ENCODE peak calls at places on chromosomes 3 and 15, in four cellular contexts. N, X, Q and W are unnamed samples.

GRCh38 chr15:41852736-41853135 is 14.1 kb downstream of the PLA2G4B start:
- DNase-seq in N (no peak), X (no peak), Q (no peak), W (no peak)

GRCh38 chr3:19149388-19149787 is 1.1 kb downstream of the KCNH8 start:
- DNase-seq in Q (no peak), N (no peak), X (no peak), W (no peak)

GRCh38 chr3:115943579-115943978 is 320.3 kb downstream of the GAP43 start:
- DNase-seq in Q (no peak), X (no peak), N (no peak), W (no peak)

GRCh38 chr3:46713898-46714552 is 3.6 kb downstream of the PRSS50 start:
- DNase-seq in N (no peak), Q (no peak), X (peak), W (peak)

GRCh38 chr15:83219026-83219425 is 11.4 kb upstream of the HDGFL3 start:
- DNase-seq in N (no peak), Q (no peak), X (no peak), W (no peak)

GRCh38 chr3:73404450-73404849 is 220.3 kb downstream of the PDZRN3 start:
- DNase-seq in Q (no peak), X (no peak), N (no peak), W (no peak)

GRCh38 chr3:52873433-52874159 is 23.8 kb downstream of the STIMATE start:
- DNase-seq in X (no peak), Q (no peak), N (peak), W (no peak)

GRCh38 chr15:71707230-71708051 is 102.9 kb upstream of the NR2E3 start:
- DNase-seq in Q (no peak), N (peak), X (no peak), W (no peak)

GRCh38 chr15:33701304-33701696 is 267.0 kb upstream of the CHRM5 start:
- DNase-seq in Q (no peak), N (no peak), X (no peak), W (no peak)

GRCh38 chr15:46442901-46443590 is 808.2 kb downstream of the SQOR start:
- DNase-seq in Q (no peak), N (no peak), X (no peak), W (no peak)

GRCh38 chr15:95635666-95636065 is 694.8 kb upstream of the NR2F2 start:
- DNase-seq in X (no peak), Q (no peak), N (no peak), W (no peak)

GRCh38 chr3:4898454-4899313 is 80.6 kb upstream of the BHLHE40 start:
- DNase-seq in X (no peak), N (peak), Q (no peak), W (no peak)

GRCh38 chr15:31439328-31439727 is 112.7 kb downstream of the KLF13 start:
- DNase-seq in Q (peak), X (no peak), N (no peak), W (no peak)

GRCh38 chr3:176351408-176351807 is 845.9 kb downstream of the TBL1XR1 start:
- DNase-seq in N (peak), X (no peak), Q (no peak), W (no peak)

GRCh38 chr3:69178838-69179739 is 56.7 kb upstream of the LMOD3 start:
- DNase-seq in Q (no peak), N (no peak), X (no peak), W (no peak)

GRCh38 chr15:61829514-61829889 is 230.7 kb downstream of the VPS13C start:
- DNase-seq in N (no peak), X (no peak), Q (no peak), W (no peak)

GRCh38 chr3:108125550-108126071 is 34.8 kb upstream of the CD47 start:
- DNase-seq in Q (no peak), X (no peak), N (no peak), W (no peak)

GRCh38 chr3:19946291-19946831 is 536 bp upstream of the RAB5A start:
- DNase-seq in Q (peak), X (no peak), N (no peak), W (no peak)

GRCh38 chr15:74308643-74308945 is 58.9 kb downstream of the CYP11A1 start:
- DNase-seq in X (no peak), N (no peak), Q (no peak), W (no peak)

GRCh38 chr15:85424154-85424553 is 43.8 kb downstream of the AKAP13 start:
- DNase-seq in N (no peak), X (no peak), Q (no peak), W (no peak)

GRCh38 chr3:184284696-184285095 is 8.9 kb downstream of the ECE2 start:
- DNase-seq in X (peak), N (peak), Q (peak), W (no peak)

GRCh38 chr3:65284971-65285370 is 597.2 kb upstream of the ADAMTS9 start:
- DNase-seq in X (no peak), Q (no peak), N (no peak), W (no peak)

GRCh38 chr15:90560229-90560771 is 30.6 kb downstream of the CRTC3 start:
- DNase-seq in Q (no peak), N (peak), X (no peak), W (no peak)

GRCh38 chr15:31298707-31299172 is 27.9 kb upstream of the KLF13 start:
- DNase-seq in N (no peak), X (peak), Q (no peak), W (no peak)

GRCh38 chr3:124861041-124861440 is 26.1 kb downstream of the ITGB5 start:
- DNase-seq in Q (no peak), X (no peak), N (no peak), W (no peak)
- H3K27ac ChIP-seq in Q (peak), X (no peak), N (peak), W (peak)

DNA sequence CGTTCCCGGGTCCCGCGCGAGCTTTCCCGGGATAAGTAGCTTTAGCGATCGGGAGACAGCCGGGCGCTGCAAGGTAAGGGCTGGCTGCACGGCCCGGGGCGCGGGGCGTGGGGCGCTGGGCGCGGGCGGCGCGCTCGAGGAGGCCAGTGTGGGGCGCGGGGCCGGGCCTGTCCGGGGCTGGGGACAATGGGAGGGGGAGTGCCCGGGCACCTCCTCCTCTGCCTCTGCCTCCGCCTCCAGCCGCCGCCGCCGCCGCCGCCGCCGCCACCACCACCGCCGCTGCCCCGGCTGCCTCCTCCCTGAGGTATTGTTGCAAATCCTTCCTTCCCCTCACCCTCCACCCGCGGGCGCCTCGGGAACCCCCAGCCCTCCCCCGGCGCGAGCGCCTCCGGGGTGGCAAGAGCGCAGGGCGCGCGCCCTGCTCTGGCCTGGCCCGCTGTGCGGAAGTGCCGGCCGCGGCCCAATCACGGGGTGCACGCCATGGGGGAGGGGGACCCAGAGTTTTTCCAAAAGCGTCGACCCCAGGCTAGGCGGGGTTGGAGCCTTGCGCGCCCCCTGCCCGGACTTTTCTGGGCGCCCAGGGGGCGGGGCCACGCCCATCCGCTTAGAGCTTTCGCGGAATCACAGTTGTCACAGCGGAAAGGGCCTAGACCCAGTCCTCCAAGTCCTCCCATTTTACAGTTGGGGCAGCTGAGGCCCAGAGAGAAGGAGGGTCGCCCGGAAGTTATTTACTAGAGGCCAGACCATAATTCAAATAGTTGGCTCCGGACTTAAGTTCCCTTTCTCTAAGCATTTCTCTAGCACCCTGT is at the start of gene LPP:
- DNase-seq in N (peak), X (peak), Q (peak), W (peak)
- TF ChIP-seq POLR2A in N (peak), X (no peak), Q (no peak), W (no peak)

GRCh38 chr15:101246824-101247745 is 4.8 kb downstream of the CHSY1 start:
- DNase-seq in N (no peak), Q (no peak), X (no peak), W (no peak)
- H3K27ac ChIP-seq in N (no peak), Q (no peak), X (no peak), W (peak)

DNA sequence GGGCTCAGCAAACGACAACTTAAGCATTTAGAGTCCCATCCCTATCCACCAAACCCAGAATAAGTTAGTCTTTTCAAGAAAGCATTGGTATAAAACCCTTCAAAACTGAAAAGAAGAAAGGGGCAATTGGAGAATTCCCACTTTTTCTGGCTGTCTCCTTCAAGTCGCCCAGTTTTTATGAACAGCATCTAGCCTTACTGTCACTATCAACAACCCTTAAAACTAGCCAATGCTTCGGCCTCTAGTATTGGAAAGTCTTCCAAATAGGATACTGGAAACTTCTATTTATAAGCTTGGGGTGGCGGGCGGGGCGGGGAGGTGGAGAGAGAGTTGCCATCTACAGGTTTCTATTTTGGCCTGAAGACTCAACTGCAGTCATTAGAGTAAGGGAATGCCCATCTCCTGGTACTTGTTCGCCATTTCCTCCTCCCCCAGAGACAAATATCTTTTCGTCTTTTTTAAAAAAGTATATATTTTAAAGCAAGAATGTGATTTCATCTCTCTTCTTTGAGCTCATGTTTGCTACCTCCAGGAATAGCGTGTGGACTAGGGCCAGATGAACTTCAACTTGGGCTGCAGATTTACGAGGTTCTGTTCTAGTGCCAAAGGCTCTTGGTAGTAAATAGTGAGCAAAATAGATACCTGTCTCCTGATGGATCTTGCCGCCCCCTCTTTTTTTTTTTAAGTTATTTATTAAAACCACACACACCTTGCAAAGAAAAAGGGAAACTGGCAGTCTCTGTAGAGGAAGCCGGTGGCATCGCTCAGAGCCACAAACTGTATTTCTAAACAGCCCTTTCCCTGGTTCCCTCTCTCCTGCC is 2.7 kb downstream of the BCL6 start:
- DNase-seq in N (peak), X (peak), Q (no peak), W (peak)
- TF ChIP-seq POLR2A in N (no peak), X (no peak), Q (no peak), W (peak)

DNA sequence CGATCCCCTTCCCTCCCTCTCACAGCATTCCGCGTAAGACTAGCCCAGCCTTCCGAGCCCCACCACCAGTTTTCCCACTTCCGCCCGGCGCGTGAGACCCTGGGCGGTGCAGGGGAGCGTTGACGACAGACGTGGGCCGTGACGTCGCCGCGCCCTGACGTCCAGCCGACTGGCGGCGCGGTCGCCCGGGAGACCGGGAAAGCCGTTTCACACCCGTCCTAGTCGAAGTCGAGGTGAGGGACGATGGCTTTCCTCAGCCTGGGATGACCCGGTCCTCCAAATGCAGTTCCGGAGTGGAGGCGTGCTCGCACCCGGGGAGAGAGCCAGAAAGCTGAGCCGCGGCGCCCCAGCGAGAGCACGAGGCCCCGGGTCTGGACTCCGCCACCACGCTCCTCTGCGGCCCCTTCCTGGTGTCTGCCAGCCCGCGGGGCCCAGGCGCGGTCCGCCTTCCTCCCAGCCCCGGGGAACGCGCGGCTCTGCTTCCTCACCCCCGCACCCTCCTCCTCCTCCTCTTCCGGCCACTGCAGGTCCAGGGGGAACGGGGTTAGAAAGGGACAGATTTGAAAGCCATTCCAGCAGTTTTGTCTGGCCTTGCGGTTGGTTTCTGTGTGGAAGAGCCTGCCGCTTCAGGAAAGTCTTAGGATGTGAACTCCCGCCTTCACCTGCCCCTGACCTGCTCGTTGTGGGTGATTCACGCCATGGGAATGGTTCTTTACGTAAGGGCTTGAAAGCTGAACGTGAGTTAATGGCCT is at the start of gene LEKR1:
- DNase-seq in Q (peak), N (peak), X (peak), W (peak)
- H3K27ac ChIP-seq in Q (peak), N (peak), X (peak), W (peak)

DNA sequence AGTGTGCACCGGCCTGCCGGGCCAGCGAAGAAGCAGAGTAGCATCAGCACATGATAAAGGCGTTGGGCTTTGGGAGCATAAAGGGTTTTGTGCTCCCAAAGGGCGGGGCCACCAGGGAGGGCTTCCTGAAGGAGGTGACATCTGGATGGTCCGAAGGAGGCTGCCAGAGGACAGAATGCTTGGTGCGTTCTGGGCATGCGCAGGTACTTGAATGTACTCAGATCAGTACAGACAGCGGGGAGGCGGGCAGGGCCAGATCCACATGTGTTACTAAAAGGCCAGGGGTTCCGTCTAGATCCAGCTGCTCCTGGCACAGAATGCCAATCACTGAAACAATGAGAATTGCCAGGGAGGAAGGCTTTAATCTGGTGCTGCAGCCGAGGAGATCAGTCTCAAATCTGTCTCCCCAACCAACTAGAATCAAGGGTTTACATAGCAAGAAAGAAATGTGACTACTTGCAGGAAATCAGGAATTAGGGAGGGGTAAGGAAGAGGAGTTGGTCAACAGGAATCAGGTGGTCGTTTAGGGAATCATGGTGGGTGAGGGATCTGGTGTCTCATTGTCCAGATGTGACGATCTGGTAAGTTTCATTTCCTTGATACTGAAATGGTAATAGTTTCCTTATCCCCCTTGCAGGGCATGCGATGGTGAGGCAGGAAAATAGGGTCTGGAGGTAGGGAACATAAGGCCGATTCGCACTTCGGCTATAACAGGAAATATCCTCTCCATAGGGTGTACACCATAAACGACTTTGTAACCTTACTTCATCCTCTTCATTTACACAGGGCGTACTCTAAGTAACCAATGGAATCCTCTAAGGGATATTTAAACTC is at the start of the genes LRRC34 and LRRIQ4:
- DNase-seq in N (peak), Q (no peak), X (peak), W (peak)
- TF ChIP-seq POLR2A in N (no peak), Q (no peak), X (no peak), W (no peak)

GRCh38 chr3:128559486-128560225 is 66.7 kb upstream of the GATA2 start:
- DNase-seq in X (peak), N (peak), Q (no peak), W (no peak)
- H3K27ac ChIP-seq in X (no peak), N (no peak), Q (no peak), W (no peak)

DNA sequence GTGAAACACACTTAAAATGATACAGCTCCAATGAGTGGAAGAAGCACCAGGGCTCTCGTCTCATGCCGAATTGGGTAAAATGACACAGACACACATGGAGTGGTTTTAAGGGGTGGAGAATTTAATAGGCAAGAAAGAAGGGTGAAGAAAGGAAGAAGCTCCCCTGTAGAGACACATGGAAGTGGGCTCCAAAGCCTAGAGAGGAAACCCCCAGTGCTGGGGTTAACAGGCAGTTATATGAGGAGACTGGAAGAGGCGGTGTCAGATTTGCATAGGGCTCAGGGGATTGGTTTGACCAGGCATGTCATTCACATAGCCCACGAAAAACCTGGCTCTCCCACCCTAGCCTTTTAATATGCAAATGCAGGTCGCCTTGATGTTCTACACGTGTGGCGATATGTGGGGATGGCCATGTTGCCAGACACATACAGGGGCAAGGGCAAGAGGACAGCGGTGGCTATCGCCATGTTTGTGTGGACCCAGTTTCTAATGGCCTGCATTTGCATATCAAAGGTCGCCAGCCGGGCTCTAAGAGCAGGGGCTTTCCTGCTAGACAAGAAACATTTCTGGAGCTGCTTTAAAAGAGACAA is 1.9 kb upstream of the DPH6 start:
- DNase-seq in X (no peak), Q (no peak), N (no peak), W (no peak)
- TF ChIP-seq POLR2A in X (no peak), Q (no peak), N (no peak), W (no peak)

DNA sequence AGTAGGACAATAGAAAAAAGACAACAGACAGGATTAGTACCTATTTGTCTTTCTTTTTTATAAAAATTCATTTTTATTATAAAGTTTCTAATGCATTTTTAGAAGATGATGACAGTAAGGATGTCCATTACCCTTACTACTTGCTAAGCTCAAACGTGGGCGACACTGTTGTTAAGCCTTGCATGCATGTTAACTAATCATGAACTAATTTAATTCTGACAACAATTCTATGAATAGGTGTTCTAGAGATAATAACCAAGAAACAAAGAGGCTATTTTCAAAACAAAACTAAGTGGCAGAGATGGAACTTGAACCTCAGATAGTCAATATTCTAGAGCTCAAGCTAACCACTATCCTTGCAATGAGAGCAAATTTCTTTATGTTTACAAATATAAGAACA is 247.9 kb downstream of the GBE1 start:
- DNase-seq in N (no peak), X (no peak), Q (no peak), W (no peak)
- H3K27ac ChIP-seq in N (no peak), X (no peak), Q (no peak), W (no peak)

GRCh38 chr3:8500966-8501365 is 657 bp upstream of the LMCD1 start:
- DNase-seq in N (no peak), Q (no peak), X (no peak), W (no peak)

GRCh38 chr3:8501388-8502131 is at the start of gene LMCD1:
- DNase-seq in N (peak), X (peak), Q (peak), W (peak)

GRCh38 chr3:8497582-8497981 is 4.0 kb upstream of the LMCD1 start:
- DNase-seq in N (peak), X (no peak), Q (no peak), W (no peak)

GRCh38 chr3:8500208-8500961 is 1.2 kb upstream of the LMCD1 start:
- DNase-seq in X (peak), N (peak), Q (no peak), W (no peak)

DNA sequence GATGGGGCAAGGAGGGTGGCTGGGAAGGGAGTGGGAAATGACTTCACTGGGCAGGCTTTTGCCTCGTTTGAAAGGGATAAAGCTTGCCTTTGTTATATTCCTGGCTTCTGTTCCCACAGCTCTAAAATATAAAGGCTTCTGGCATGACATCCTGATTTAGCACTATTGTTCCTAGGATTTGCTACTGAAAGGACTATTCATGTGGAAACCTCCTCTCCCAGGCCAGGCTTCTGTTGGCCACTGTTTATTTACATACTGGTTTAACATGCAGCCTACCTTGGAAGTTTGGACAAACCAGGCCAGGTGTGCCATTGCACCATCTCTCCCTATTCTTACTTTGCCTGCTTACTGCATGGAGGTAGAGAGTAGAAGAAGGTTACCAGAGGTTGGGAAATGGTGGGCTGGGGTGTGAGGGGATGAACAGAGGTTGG is 2.4 kb upstream of the LMCD1 start:
- DNase-seq in Q (no peak), X (peak), N (no peak), W (no peak)
- TF ChIP-seq POLR2A in Q (no peak), X (no peak), N (no peak), W (no peak)